ENCODE peak calls at places on chromosome 1, in ten cellular contexts. X is Calu3, T is Caki2, C is NAMALWA, J is aorta, D is NCI-H1417, M is retinal pigment epithelial cell, P is pulmonary artery endothelial cell, I is H9, V is GM18507. E is an unnamed sample.

GRCh38 chr1:162036156-162036555 is 12.5 kb upstream of the OLFML2B start:
- DNase-seq in T (no peak), V (no peak), J (no peak), M (no peak), C (no peak), D (no peak), P (no peak), I (no peak), X (no peak), E (no peak)

GRCh38 chr1:112388436-112388835 is 7.6 kb upstream of the CTTNBP2NL start:
- DNase-seq in I (no peak), C (no peak), J (no peak), M (no peak), X (no peak), P (peak; percentile 78), D (peak; percentile 14), T (no peak), V (no peak), E (no peak)

GRCh38 chr1:5513891-5514515 is 478.2 kb downstream of the NPHP4 start:
- DNase-seq in D (peak; percentile 56), T (no peak), X (no peak), P (no peak), V (no peak), J (peak; percentile 62), I (no peak), M (no peak), C (no peak), E (no peak)

GRCh38 chr1:56502700-56503245 is 76.6 kb downstream of the PLPP3 start:
- DNase-seq in D (no peak), X (no peak), M (peak; percentile 55), P (peak; percentile 55), T (peak; percentile 11), I (no peak), J (no peak), C (no peak), V (no peak), E (no peak)

GRCh38 chr1:31415658-31416057 is 2.6 kb downstream of the SERINC2 start:
- DNase-seq in C (no peak), D (no peak), V (no peak), P (no peak), M (no peak), T (no peak), I (no peak), J (no peak), X (no peak), E (no peak)

GRCh38 chr1:45552309-45552708 is 1.7 kb downstream of the AKR1A1 start:
- DNase-seq in D (peak; percentile 32), P (no peak), I (no peak), J (peak; percentile 31), C (peak; percentile 38), T (no peak), M (no peak), V (no peak), X (no peak), E (no peak)

GRCh38 chr1:82818596-82818995 is 1017.9 kb downstream of the ADGRL2 start:
- DNase-seq in J (no peak), P (no peak), M (no peak), D (peak; percentile 25), I (no peak), T (no peak), V (no peak), X (no peak), C (no peak), E (no peak)

GRCh38 chr1:72724951-72725863 is 442.9 kb upstream of the NEGR1 start:
- DNase-seq in V (no peak), C (no peak), X (no peak), P (no peak), I (peak; percentile 83), D (no peak), M (no peak), T (no peak), J (peak; percentile 65), E (no peak)

GRCh38 chr1:92804721-92805169 is 19.8 kb upstream of the EVI5 start:
- DNase-seq in V (no peak), P (peak; percentile 97), J (peak; percentile 82), C (peak; percentile 54), M (peak; percentile 91), T (peak; percentile 23), X (peak; percentile 73), D (no peak), I (peak; percentile 60), E (peak; percentile 97)

GRCh38 chr1:234659538-234659937 is 49.6 kb upstream of the IRF2BP2 start:
- DNase-seq in X (peak; percentile 71), M (no peak), T (peak; percentile 52), J (no peak), P (peak; percentile 17), D (no peak), C (no peak), I (no peak), V (no peak), E (peak; percentile 76)

GRCh38 chr1:234745844-234746797 is 136.1 kb upstream of the IRF2BP2 start:
- DNase-seq in I (no peak), V (no peak), J (no peak), T (peak; percentile 58), D (peak; percentile 47), P (peak; percentile 35), X (no peak), M (peak; percentile 75), C (no peak), E (peak; percentile 50)

GRCh38 chr1:188514917-188515316 is 1686.2 kb downstream of the PLA2G4A start:
- DNase-seq in V (no peak), J (no peak), I (no peak), X (no peak), P (no peak), T (no peak), D (peak; percentile 26), C (no peak), M (no peak), E (no peak)

GRCh38 chr1:31959941-31960340 is 21.8 kb upstream of the PTP4A2 start:
- DNase-seq in T (no peak), C (no peak), J (peak; percentile 13), X (no peak), D (no peak), M (no peak), P (no peak), I (no peak), V (no peak), E (no peak)

GRCh38 chr1:54627181-54627580 is 3.9 kb upstream of the FAM151A start:
- DNase-seq in T (no peak), P (no peak), J (no peak), V (no peak), C (no peak), X (no peak), D (no peak), M (no peak), I (no peak), E (no peak)

GRCh38 chr1:23865543-23865930 is 2.6 kb downstream of the FUCA1 start:
- DNase-seq in D (no peak), T (peak; percentile 56), M (peak; percentile 30), X (peak; percentile 7), J (no peak), C (no peak), I (no peak), V (no peak), P (no peak), E (peak; percentile 97)

GRCh38 chr1:41713557-41714327 is 205.0 kb downstream of the HIVEP3 start:
- DNase-seq in V (no peak), C (no peak), I (no peak), X (no peak), J (no peak), P (peak; percentile 37), T (peak; percentile 69), M (peak; percentile 25), D (peak; percentile 42), E (peak; percentile 83)

GRCh38 chr1:206581571-206581981 is 30.7 kb downstream of the EIF2D start:
- DNase-seq in X (no peak), J (no peak), D (no peak), V (no peak), P (no peak), I (no peak), M (no peak), T (no peak), C (no peak), E (no peak)

GRCh38 chr1:87155180-87155579 is 173.5 kb upstream of the LMO4 start:
- DNase-seq in P (no peak), I (no peak), D (peak; percentile 27), T (no peak), M (no peak), V (no peak), J (no peak), X (no peak), C (no peak), E (no peak)

GRCh38 chr1:77513839-77514763 is 168.4 kb downstream of the ZZZ3 start:
- DNase-seq in D (no peak), T (no peak), I (peak; percentile 50), C (no peak), M (peak; percentile 74), X (no peak), J (no peak), P (peak; percentile 58), V (no peak), E (no peak)

GRCh38 chr1:18967066-18967690 is 10.7 kb upstream of the IFFO2 start:
- DNase-seq in M (no peak), D (no peak), P (no peak), T (no peak), C (no peak), J (peak; percentile 33), I (no peak), X (no peak), V (no peak), E (no peak)

GRCh38 chr1:65431111-65431705 is 10.7 kb downstream of the LEPR start:
- DNase-seq in X (no peak), J (no peak), V (no peak), C (peak; percentile 61), D (peak; percentile 28), I (no peak), T (no peak), M (no peak), P (no peak), E (no peak)

GRCh38 chr1:61254629-61255323 is 172.4 kb downstream of the NFIA start:
- DNase-seq in D (no peak), T (no peak), X (no peak), V (no peak), J (no peak), M (no peak), C (peak; percentile 17), I (no peak), P (no peak), E (no peak)

GRCh38 chr1:203346060-203346754 is 4.7 kb downstream of the FMOD start:
- DNase-seq in M (no peak), J (no peak), P (no peak), V (no peak), T (no peak), C (no peak), D (peak; percentile 12), I (no peak), X (no peak), E (no peak)

GRCh38 chr1:223186800-223187199 is 43.8 kb upstream of the TLR5 start:
- DNase-seq in M (no peak), C (no peak), J (no peak), P (no peak), D (no peak), I (no peak), X (no peak), T (no peak), V (no peak), E (no peak)

GRCh38 chr1:41613646-41614592 is 129.4 kb upstream of the EDN2 start:
- DNase-seq in X (no peak), J (no peak), D (no peak), C (no peak), V (no peak), P (no peak), I (no peak), T (no peak), M (no peak), E (no peak)

GRCh38 chr1:32924881-32925344 is 23.7 kb upstream of the TMEM54 start:
- DNase-seq in C (no peak), T (no peak), M (no peak), I (peak; percentile 74), V (no peak), P (no peak), J (no peak), X (peak; percentile 44), D (peak; percentile 9), E (no peak)

E was measured in RCC 7860.